ENCODE peak calls at places on chromosomes 11 and 22, in seven cellular contexts. D is right cardiac atrium, F is GM13976, Q is AG09319, B is HCT116, G is hippocampal formation, U is IMR-90. E is an unnamed sample.

GRCh38 chr11:44316388-44317240 is 6.7 kb upstream of the ALX4 start:
- DNase-seq in D (no peak), F (no peak), Q (no peak), B (no peak), G (no peak), U (no peak), E (peak)

GRCh38 chr11:3879967-3880542 is 24.6 kb downstream of the STIM1 start:
- DNase-seq in D (no peak), F (no peak), Q (no peak), B (no peak), G (no peak), U (no peak), E (no peak)

GRCh38 chr22:42769574-42770447 is 49.1 kb upstream of the A4GALT start:
- DNase-seq in D (peak), F (peak), Q (peak), B (no peak), G (no peak), U (peak), E (peak)

GRCh38 chr11:14653090-14653489 is 9.5 kb downstream of the PDE3B start:
- DNase-seq in D (no peak), F (no peak), Q (no peak), B (no peak), G (no peak), U (no peak), E (no peak)

GRCh38 chr11:130217632-130218031 is 58.0 kb downstream of the ST14 start:
- DNase-seq in D (no peak), F (no peak), Q (no peak), B (no peak), G (no peak), U (no peak), E (peak)

GRCh38 chr22:49995413-49996191 is 17.0 kb downstream of the IL17REL start:
- DNase-seq in D (no peak), F (no peak), Q (no peak), B (no peak), G (no peak), U (no peak), E (no peak)

GRCh38 chr11:15613799-15614198 is 499.1 kb downstream of the INSC start:
- DNase-seq in D (no peak), F (no peak), Q (no peak), B (no peak), G (no peak), U (no peak), E (no peak)

GRCh38 chr11:110086892-110087309 is 6.3 kb upstream of the ZC3H12C start:
- DNase-seq in D (no peak), F (no peak), Q (no peak), B (no peak), G (no peak), U (peak), E (no peak)

GRCh38 chr11:4095509-4096230 is 1.1 kb downstream of the RRM1 start:
- DNase-seq in D (no peak), F (no peak), Q (peak), B (no peak), G (no peak), U (peak), E (no peak)

GRCh38 chr22:48957987-48958321 is 869.7 kb downstream of the BRD1 start:
- DNase-seq in D (no peak), F (no peak), Q (no peak), B (no peak), G (no peak), U (no peak), E (no peak)

GRCh38 chr11:12141283-12141682 is 30.9 kb downstream of the MICAL2 start:
- DNase-seq in D (no peak), F (no peak), Q (no peak), B (no peak), G (no peak), U (no peak), E (no peak)

GRCh38 chr11:128948583-128948982 is 5.9 kb upstream of the TP53AIP1 start:
- DNase-seq in D (no peak), F (no peak), Q (no peak), B (no peak), G (no peak), U (no peak), E (no peak)

E was measured in kidney.